ENCODE peak calls at places on chromosomes 4 and X, in four cellular contexts. T is sciatic nerve; F is CD8-positive, alpha-beta T cell; G is AG08396. A is an unnamed sample.

GRCh38 chrX:137354851-137355250 is 211.1 kb upstream of the ZIC3 start:
- DNase-seq in T (no peak), G (no peak), F (no peak), A (no peak)

GRCh38 chr4:118327554-118328241 is 25.1 kb downstream of the PRSS12 start:
- DNase-seq in G (no peak), T (no peak), F (no peak), A (no peak)

GRCh38 chr4:106201373-106201772 is 114.6 kb downstream of the TBCK start:
- DNase-seq in F (no peak), G (no peak), T (no peak), A (no peak)

GRCh38 chr4:165971941-165972340 is 98.9 kb downstream of the TLL1 start:
- DNase-seq in G (no peak), T (no peak), F (no peak), A (no peak)

GRCh38 chr4:102343964-102344519 is 1.2 kb downstream of the SLC39A8 start:
- DNase-seq in T (no peak), G (no peak), F (no peak), A (no peak)

GRCh38 chrX:69031971-69032391 is 133.3 kb downstream of the PJA1 start:
- DNase-seq in T (no peak), G (peak; percentile 2), F (no peak), A (peak; percentile 22)

GRCh38 chr4:177554966-177555574 is 112.8 kb upstream of the AGA start:
- DNase-seq in G (peak; percentile 47), F (no peak), T (no peak), A (no peak)

GRCh38 chr4:109094061-109094460 is 208.4 kb downstream of the COL25A1 start:
- DNase-seq in T (no peak), G (no peak), F (no peak), A (no peak)

GRCh38 chr4:175457956-175458355 is 354.1 kb downstream of the GPM6A start:
- DNase-seq in T (no peak), F (no peak), G (no peak), A (no peak)

GRCh38 chr4:73259552-73260140 is 1.0 kb upstream of the ANKRD17 start:
- DNase-seq in G (peak; percentile 26), F (no peak), T (no peak), A (no peak)

GRCh38 chrX:30513284-30513683 is 64.3 kb downstream of the TASL start:
- DNase-seq in G (peak; percentile 8), F (no peak), T (no peak), A (no peak)

GRCh38 chr4:150874386-150875226 is 140.5 kb downstream of the LRBA start:
- DNase-seq in G (no peak), T (no peak), F (no peak), A (no peak)

GRCh38 chr4:186943607-186943908 is 219.9 kb upstream of the FAT1 start:
- DNase-seq in F (no peak), G (no peak), T (no peak), A (no peak)

GRCh38 chrX:57817302-57817701 is 93.0 kb downstream of the ZXDA start:
- DNase-seq in F (no peak), G (no peak), T (no peak), A (no peak)

GRCh38 chr4:160370046-160370445 is 1267.2 kb downstream of the RAPGEF2 start:
- DNase-seq in F (no peak), T (no peak), G (no peak), A (no peak)

GRCh38 chr4:47536956-47537355 is 51.9 kb downstream of the ATP10D start:
- DNase-seq in G (no peak), T (no peak), F (no peak), A (no peak)

GRCh38 chrX:84046403-84046984 is 141.5 kb downstream of the RPS6KA6 start:
- DNase-seq in F (no peak), T (no peak), G (peak; percentile 16), A (peak; percentile 57)

GRCh38 chr4:26023191-26023972 is 109.4 kb downstream of the SMIM20 start:
- DNase-seq in F (no peak), T (no peak), G (no peak), A (no peak)

GRCh38 chr4:132101526-132101925 is 1047.6 kb upstream of the PCDH10 start:
- DNase-seq in G (peak; percentile 15), F (no peak), T (no peak), A (no peak)

A was measured in islet precursor cell.